ENCODE peak calls at places on chromosomes 16 and 17, in four cellular contexts. H is CD8-positive, alpha-beta T cell; N is esophagus squamous epithelium; C is ovary. U is an unnamed sample.

GRCh38 chr16:48503779-48504178 is 106.2 kb downstream of the N4BP1 start:
- DNase-seq in H (no peak), N (no peak), C (peak), U (peak)

GRCh38 chr16:72829846-72830620 is 217.9 kb downstream of the ZFHX3 start:
- DNase-seq in H (no peak), N (no peak), C (no peak), U (no peak)

GRCh38 chr17:50845260-50846147 is 10.1 kb downstream of the WFIKKN2 start:
- DNase-seq in H (no peak), N (no peak), C (no peak), U (peak)

GRCh38 chr16:67441289-67441753 is 10.4 kb downstream of the HSD11B2 start:
- DNase-seq in H (no peak), N (no peak), C (no peak), U (no peak)

GRCh38 chr17:1989135-1989534 is 36.0 kb downstream of the RTN4RL1 start:
- DNase-seq in H (no peak), N (no peak), C (no peak), U (peak)

GRCh38 chr17:39739020-39739884 is 1.5 kb downstream of the GRB7 start:
- DNase-seq in H (no peak), N (no peak), C (no peak), U (no peak)

GRCh38 chr17:7572588-7573323 is 6.7 kb upstream of the CD68 start:
- DNase-seq in H (peak), N (peak), C (peak), U (peak)

GRCh38 chr17:80907281-80907680 is 84.4 kb upstream of the CHMP6 start:
- DNase-seq in H (no peak), N (no peak), C (no peak), U (no peak)

GRCh38 chr17:21041753-21042433 is 918 bp downstream of the USP22 start:
- DNase-seq in H (peak), N (peak), C (peak), U (peak)

GRCh38 chr16:24819462-24820040 is 26.2 kb upstream of the SLC5A11 start:
- DNase-seq in H (no peak), N (no peak), C (no peak), U (peak)

GRCh38 chr17:49488612-49489011 is 6.5 kb upstream of the NGFR start:
- DNase-seq in H (no peak), N (no peak), C (no peak), U (no peak)

GRCh38 chr17:49489348-49489747 is 5.7 kb upstream of the NGFR start:
- DNase-seq in H (no peak), N (no peak), C (no peak), U (no peak)

GRCh38 chr17:49483588-49484509 is 11.2 kb upstream of the NGFR start:
- DNase-seq in H (no peak), N (no peak), C (no peak), U (no peak)

GRCh38 chr17:49487202-49487601 is 7.9 kb upstream of the NGFR start:
- DNase-seq in H (no peak), N (no peak), C (no peak), U (no peak)

DNA sequence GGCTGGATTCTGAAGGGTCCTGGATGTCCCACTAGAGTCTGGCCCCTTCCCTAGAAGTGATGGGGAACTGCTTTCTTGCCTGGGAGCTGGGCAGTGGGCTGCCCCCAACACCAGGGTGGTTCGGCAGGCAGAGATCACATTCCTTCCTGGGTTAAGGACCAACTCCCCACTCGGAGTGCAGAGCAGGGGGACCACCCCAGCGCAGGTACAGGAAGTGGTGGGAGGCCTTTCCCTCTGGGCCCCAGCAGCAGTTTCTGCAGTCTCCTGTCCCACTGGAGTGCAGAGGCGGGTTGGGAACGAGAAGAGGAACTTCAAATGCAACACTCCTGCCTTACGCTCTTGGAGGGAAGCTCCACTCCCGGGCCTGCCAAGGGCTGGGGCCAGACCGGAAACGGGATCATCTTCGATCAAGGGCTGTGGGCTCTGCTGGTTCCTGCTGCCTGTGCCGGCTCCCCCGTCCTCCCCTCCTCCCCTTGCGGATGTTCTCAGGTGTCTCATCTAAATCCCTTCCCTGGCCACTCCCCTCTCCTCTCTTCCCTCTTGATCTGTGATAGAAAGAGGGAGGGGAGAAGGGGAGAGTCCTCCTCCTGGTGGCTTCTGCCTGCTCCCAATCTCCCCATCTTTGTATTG is 9.0 kb upstream of the NGFR start:
- DNase-seq in H (no peak), N (no peak), C (no peak), U (no peak)
- H3K4me3 ChIP-seq in H (no peak), N (no peak), C (no peak), U (no peak)

GRCh38 chr17:64218066-64218465 is 45.0 kb downstream of the TEX2 start:
- DNase-seq in H (no peak), N (no peak), C (no peak), U (no peak)

GRCh38 chr17:64217249-64217652 is 45.8 kb downstream of the TEX2 start:
- DNase-seq in H (no peak), N (no peak), C (no peak), U (no peak)

GRCh38 chr17:64216030-64216384 is 47.1 kb downstream of the TEX2 start:
- DNase-seq in H (no peak), N (no peak), C (no peak), U (peak)

GRCh38 chr17:64214950-64215349 is 48.1 kb downstream of the TEX2 start:
- DNase-seq in H (no peak), N (no peak), C (no peak), U (no peak)

DNA sequence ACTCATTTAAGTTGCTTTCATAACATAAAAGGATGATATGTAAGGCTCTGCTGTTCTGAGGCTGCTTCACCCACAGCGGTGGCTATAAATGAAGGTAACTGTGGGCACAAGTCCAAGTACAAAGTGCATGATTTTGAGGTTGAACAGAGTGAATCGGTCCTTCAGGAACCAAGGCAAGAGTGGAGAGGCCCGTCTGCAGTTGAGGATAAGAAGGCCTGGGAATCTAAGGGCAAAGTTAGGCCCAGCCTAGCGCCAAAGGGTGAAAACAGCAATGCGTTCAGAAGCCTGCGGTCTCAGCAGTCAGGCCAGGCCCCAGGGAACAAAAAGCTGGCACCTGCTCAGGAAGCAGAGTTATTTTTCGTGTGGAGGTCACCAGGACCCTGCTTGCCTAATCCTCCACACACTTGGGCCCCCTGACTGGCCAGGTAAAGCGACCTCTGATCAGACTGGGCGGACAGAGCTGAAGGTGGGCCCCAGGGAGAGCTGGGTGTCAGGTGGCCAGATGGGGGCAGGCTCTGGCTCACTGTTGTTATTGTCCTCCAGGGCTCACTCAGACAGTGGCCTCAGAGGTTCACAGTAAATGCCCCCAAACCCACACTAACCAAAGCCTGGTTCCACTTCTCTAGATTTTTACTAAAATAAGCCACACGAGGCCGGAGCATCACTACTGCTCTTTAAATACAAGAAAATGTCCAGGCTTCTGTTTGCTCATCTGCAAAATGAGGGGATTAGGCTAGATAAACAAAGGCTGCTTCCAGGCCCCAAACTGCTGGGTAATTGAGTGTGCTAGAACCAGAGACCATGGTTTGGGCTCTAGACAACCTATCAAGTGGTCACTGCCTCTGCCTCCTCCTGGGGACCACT is 46.4 kb downstream of the TEX2 start:
- DNase-seq in H (no peak), N (no peak), C (peak), U (peak)
- TF ChIP-seq CTCF in H (no peak), N (no peak), C (no peak), U (peak)

GRCh38 chr17:29764748-29765147 is 142.0 kb upstream of the CORO6 start:
- DNase-seq in H (no peak), N (no peak), C (no peak), U (no peak)

GRCh38 chr17:29766796-29767327 is 144.2 kb upstream of the CORO6 start:
- DNase-seq in H (no peak), N (no peak), C (no peak), U (peak)

GRCh38 chr17:29763273-29763672 is 140.6 kb upstream of the CORO6 start:
- DNase-seq in H (no peak), N (no peak), C (no peak), U (no peak)

GRCh38 chr17:29760771-29761682 is 138.3 kb upstream of the CORO6 start:
- DNase-seq in H (peak), N (peak), C (peak), U (peak)

DNA sequence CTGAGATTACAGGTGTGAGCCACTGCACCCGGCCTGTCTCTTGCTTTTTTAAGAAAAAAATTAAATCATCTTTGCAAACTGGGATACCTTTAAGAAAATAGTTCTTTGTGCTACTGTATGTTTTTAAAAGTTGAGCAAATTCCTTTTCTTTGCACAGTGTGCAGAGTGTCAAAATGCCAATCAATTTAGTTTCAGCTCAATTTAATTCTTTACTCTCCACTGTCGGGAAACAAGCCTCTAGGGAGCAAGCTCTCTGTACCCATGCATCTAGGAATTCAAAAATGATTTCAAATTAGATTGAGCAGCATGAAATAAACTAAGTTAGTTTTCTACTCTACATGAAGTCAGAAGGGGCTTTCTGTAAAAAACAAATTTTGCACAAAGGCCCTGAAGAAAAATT is 141.5 kb upstream of the CORO6 start:
- DNase-seq in H (no peak), N (no peak), C (no peak), U (no peak)
- H3K4me3 ChIP-seq in H (no peak), N (no peak), C (no peak), U (no peak)

GRCh38 chr17:15233022-15233805 is 31.9 kb downstream of the PMP22 start:
- DNase-seq in H (no peak), N (no peak), C (no peak), U (peak)
- TF ChIP-seq CTCF in H (no peak), N (no peak), C (no peak), U (peak)

DNA sequence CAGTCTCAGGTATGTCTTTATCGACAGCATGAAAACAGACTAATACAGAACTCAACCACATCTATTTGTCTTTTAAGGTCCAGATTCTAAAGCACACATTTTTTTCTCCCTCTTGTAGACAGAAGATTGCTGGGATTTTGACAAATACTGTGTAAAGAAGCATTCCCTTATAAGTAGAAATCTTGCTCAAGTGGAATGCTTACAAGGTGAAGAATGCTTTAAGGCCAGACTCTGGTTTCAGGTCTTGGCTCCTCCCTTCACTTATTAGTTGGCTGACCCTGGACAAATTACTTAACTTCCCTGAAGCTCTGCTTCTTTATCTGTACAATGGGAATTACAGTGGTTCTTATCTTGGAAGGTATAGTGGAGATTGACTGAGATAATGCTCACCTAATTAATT is 242.3 kb upstream of the IRX5 start:
- DNase-seq in H (no peak), N (no peak), C (no peak), U (no peak)
- H3K4me3 ChIP-seq in H (no peak), N (no peak), C (no peak), U (no peak)

GRCh38 chr17:41680426-41681040 is 8.2 kb upstream of the EIF1 start:
- DNase-seq in H (no peak), N (no peak), C (no peak), U (no peak)

GRCh38 chr17:41681776-41682175 is 6.9 kb upstream of the EIF1 start:
- DNase-seq in H (no peak), N (no peak), C (no peak), U (no peak)

GRCh38 chr17:41678411-41678906 is 10.2 kb upstream of the EIF1 start:
- DNase-seq in H (no peak), N (no peak), C (no peak), U (peak)

GRCh38 chr17:41679740-41680425 is 8.8 kb upstream of the EIF1 start:
- DNase-seq in H (no peak), N (no peak), C (no peak), U (no peak)

GRCh38 chr17:41678907-41679739 is 9.6 kb upstream of the EIF1 start:
- DNase-seq in H (peak), N (no peak), C (no peak), U (peak)
- TF ChIP-seq CTCF in H (no peak), N (no peak), C (no peak), U (peak)

GRCh38 chr17:76026714-76027158 is 370 bp downstream of the EVPL start:
- DNase-seq in H (no peak), N (no peak), C (no peak), U (no peak)
- H3K4me3 ChIP-seq in H (no peak), N (peak), C (no peak), U (no peak)

GRCh38 chr16:57244767-57245471 is at the start of gene ARL2BP:
- DNase-seq in H (peak), N (peak), C (peak), U (peak)
- TF ChIP-seq CTCF in H (no peak), N (no peak), C (no peak), U (no peak)

GRCh38 chr16:11738742-11739544 is 3.7 kb downstream of the TXNDC11 start:
- DNase-seq in H (no peak), N (no peak), C (no peak), U (no peak)
- H3K4me3 ChIP-seq in H (no peak), N (no peak), C (no peak), U (no peak)

GRCh38 chr16:9102943-9103342 is 11.5 kb downstream of the HAPSTR1 start:
- DNase-seq in H (no peak), N (no peak), C (no peak), U (no peak)
- TF ChIP-seq CTCF in H (no peak), N (no peak), C (no peak), U (no peak)